ENCODE peak calls at places on chromosomes 1 and 21, in seven cellular contexts. D is pancreas, X is PC-9, K is Panc1, F is adipocyte, U is IMR-90, V is MM.1S. B is an unnamed sample. For H3K9me3 and H3K4me1, the result is how much of the 10 kb centered on the place peaks cover.

GRCh38 chr1:171126504-171126903 is 35.8 kb downstream of the FMO3 start:
- DNase-seq in D (no peak), K (no peak), U (no peak), V (no peak), X (no peak), F (peak), B (no peak)

GRCh38 chr1:227666286-227666685 is 68.8 kb downstream of the JMJD4 start:
- DNase-seq in D (no peak), X (no peak), K (no peak), U (no peak), F (no peak), V (no peak), B (no peak)

GRCh38 chr1:57489342-57490036 is 65.6 kb upstream of the DAB1 start:
- DNase-seq in F (peak), X (no peak), U (peak), D (no peak), V (no peak), K (no peak), B (no peak)

GRCh38 chr1:173002891-173003582 is 47.7 kb downstream of the TNFSF18 start:
- DNase-seq in X (no peak), K (no peak), V (no peak), F (peak), U (peak), D (no peak), B (no peak)

GRCh38 chr1:165549908-165550480 is 6.2 kb downstream of the LRRC52 start:
- DNase-seq in X (no peak), F (no peak), K (no peak), V (no peak), D (no peak), U (no peak), B (no peak)

GRCh38 chr1:154988053-154988954 is 5.1 kb upstream of the LENEP start:
- DNase-seq in F (no peak), V (peak), X (no peak), U (no peak), K (no peak), D (no peak), B (no peak)

GRCh38 chr1:117612517-117613248 is 6.8 kb downstream of the TENT5C start:
- DNase-seq in U (peak), X (peak), V (peak), K (no peak), F (no peak), D (no peak), B (peak)

GRCh38 chr1:234958066-234958701 is 170.5 kb downstream of the TOMM20 start:
- DNase-seq in K (no peak), F (no peak), D (no peak), X (no peak), V (no peak), U (no peak), B (peak)

GRCh38 chr1:159406821-159407220 is 25.2 kb upstream of the OR10J4 start:
- DNase-seq in K (no peak), V (no peak), F (no peak), D (no peak), X (no peak), U (no peak), B (no peak)

GRCh38 chr1:43994071-43994470 is 2.7 kb downstream of the CCDC24 start:
- DNase-seq in K (no peak), V (no peak), X (no peak), F (no peak), D (no peak), U (no peak), B (no peak)

GRCh38 chr1:172351761-172352161 is 68.7 kb upstream of the C1orf105 start:
- DNase-seq in D (no peak), V (no peak), U (peak), X (peak), K (no peak), F (peak), B (no peak)

GRCh38 chr1:37497832-37498231 is 16.7 kb downstream of the MEAF6 start:
- DNase-seq in K (no peak), U (no peak), D (peak), V (no peak), F (no peak), X (peak), B (no peak)

GRCh38 chr1:78432016-78432415 is 58.8 kb upstream of the PTGFR start:
- DNase-seq in K (no peak), U (no peak), V (no peak), X (no peak), D (no peak), F (peak), B (no peak)

GRCh38 chr1:1212780-1213152 is 1.2 kb downstream of the TNFRSF4 start:
- DNase-seq in X (no peak), K (no peak), F (no peak), D (no peak), U (peak), V (no peak), B (no peak)
- H3K4me3 ChIP-seq in X (no peak), K (no peak), F (no peak), D (no peak), U (no peak), V (no peak), B (no peak)

GRCh38 chr1:152313319-152313801 is 11.7 kb downstream of the FLG start:
- DNase-seq in V (no peak), K (no peak), U (no peak), F (no peak), D (no peak), X (no peak), B (no peak)
- H3K9me3 ChIP-seq in V (under half), K (under half), U (under half), F (under half), D (under half), X (under half), B (under half)

GRCh38 chr1:201737350-201738060 is 91.5 kb upstream of the IPO9 start:
- DNase-seq in D (no peak), V (no peak), U (peak), X (no peak), K (no peak), F (peak), B (no peak)

GRCh38 chr1:201731592-201731991 is 97.4 kb upstream of the IPO9 start:
- DNase-seq in F (no peak), D (no peak), V (no peak), U (no peak), X (no peak), K (no peak), B (no peak)

GRCh38 chr1:201736707-201737320 is 92.1 kb upstream of the IPO9 start:
- DNase-seq in K (no peak), U (no peak), D (no peak), V (peak), X (no peak), F (no peak), B (no peak)

GRCh38 chr1:201732351-201732750 is 96.6 kb upstream of the IPO9 start:
- DNase-seq in D (no peak), F (peak), V (no peak), X (no peak), K (no peak), U (peak), B (no peak)

GRCh38 chr1:201734776-201735175 is 94.2 kb upstream of the IPO9 start:
- DNase-seq in X (no peak), U (no peak), D (no peak), V (no peak), F (no peak), K (no peak), B (no peak)
- H3K4me1 ChIP-seq in X (under half), U (half or more), D (under half), V (under half), F (half or more), K (under half), B (under half)

GRCh38 chr21:38487906-38488639 is 10.2 kb downstream of the ERG start:
- DNase-seq in U (no peak), V (no peak), X (no peak), K (no peak), F (no peak), D (no peak), B (no peak)

GRCh38 chr21:38490411-38491020 is 7.8 kb downstream of the ERG start:
- DNase-seq in U (no peak), V (no peak), K (no peak), D (no peak), F (no peak), X (no peak), B (no peak)

GRCh38 chr21:38489729-38490128 is 8.5 kb downstream of the ERG start:
- DNase-seq in K (no peak), D (no peak), X (no peak), V (no peak), U (no peak), F (no peak), B (no peak)

GRCh38 chr21:38488640-38489282 is 9.5 kb downstream of the ERG start:
- DNase-seq in U (no peak), D (no peak), V (no peak), F (no peak), X (no peak), K (no peak), B (no peak)

GRCh38 chr21:38489283-38489677 is 9.0 kb downstream of the ERG start:
- DNase-seq in U (no peak), X (no peak), V (no peak), F (no peak), D (no peak), K (no peak), B (no peak)
- H3K4me3 ChIP-seq in U (no peak), X (no peak), V (no peak), F (no peak), D (no peak), K (no peak), B (no peak)

GRCh38 chr21:36538761-36539160 is 58.8 kb upstream of the CLDN14 start:
- DNase-seq in V (no peak), D (no peak), K (no peak), X (no peak), F (no peak), U (no peak), B (no peak)
- H3K9me3 ChIP-seq in V (under half), D (under half), K (under half), X (under half), F (under half), U (under half), B (under half)

DNA sequence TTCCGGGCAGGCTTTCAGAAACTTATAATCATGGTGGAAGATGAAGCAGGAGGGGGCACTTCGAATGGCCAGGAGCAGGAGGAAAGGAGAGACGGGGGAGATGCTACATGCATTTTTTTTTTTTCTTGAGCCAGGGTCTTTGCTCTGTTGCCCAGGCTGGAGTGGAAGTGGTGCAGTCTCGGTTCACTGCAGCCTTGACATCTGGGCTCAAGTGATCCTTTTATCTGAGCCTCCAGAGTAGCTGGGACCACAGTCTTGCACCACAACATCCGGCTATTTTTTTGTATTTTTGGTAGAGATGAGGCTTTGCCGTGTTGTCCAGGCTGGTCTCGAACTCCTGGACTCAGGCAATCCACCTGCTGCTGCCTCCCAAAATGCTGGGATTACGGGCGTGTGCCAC is 61.6 kb downstream of the SELENOF start:
- DNase-seq in V (no peak), K (no peak), F (no peak), U (no peak), X (no peak), D (no peak), B (no peak)
- H3K4me1 ChIP-seq in V (under half), K (under half), F (under half), U (under half), X (under half), D (under half), B (under half)

DNA sequence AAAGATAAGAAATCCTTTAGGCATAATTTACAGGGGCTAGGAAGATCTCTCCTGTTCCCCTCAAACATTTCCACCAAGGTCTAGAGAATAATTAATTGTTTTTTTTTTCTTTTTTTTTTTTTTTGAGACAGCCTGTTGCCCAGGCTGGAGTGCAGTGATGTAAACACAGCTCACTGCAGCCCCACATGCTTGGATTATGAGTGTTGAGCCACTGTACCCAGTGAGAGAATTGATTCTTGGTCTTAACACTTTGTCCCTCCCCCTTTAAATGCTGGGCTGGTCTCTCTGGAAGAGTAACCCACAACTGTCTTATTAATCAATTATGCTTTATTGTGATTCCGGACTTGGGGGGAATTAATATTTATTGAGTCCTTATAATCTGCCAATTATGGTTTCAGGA is 33.4 kb downstream of the ATF3 start:
- DNase-seq in V (no peak), D (no peak), X (no peak), F (peak), K (no peak), U (peak), B (no peak)
- H3K4me3 ChIP-seq in V (no peak), D (no peak), X (no peak), F (no peak), K (no peak), U (no peak), B (no peak)

B was measured in Caco-2.